ENCODE peak calls at places on chromosome 17, in four cellular contexts. O is GM12865, Z is RWPE1, W is pancreas. B is an unnamed sample.

GRCh38 chr17:21199856-21200255 is 14.1 kb downstream of the TMEM11 start:
- DNase-seq in O (peak), Z (no peak), W (no peak), B (no peak)

GRCh38 chr17:64120159-64120558 is 9.8 kb downstream of the ERN1 start:
- DNase-seq in O (peak), Z (no peak), W (no peak), B (no peak)

GRCh38 chr17:48241131-48241591 is 133.6 kb downstream of the SNX11 start:
- DNase-seq in O (peak), Z (peak), W (no peak), B (peak)

GRCh38 chr17:48954300-48954755 is 9.7 kb upstream of the SNF8 start:
- DNase-seq in O (peak), Z (no peak), W (no peak), B (no peak)

GRCh38 chr17:57994436-57994835 is 6.4 kb upstream of the VEZF1 start:
- DNase-seq in O (no peak), Z (no peak), W (no peak), B (no peak)

GRCh38 chr17:44959821-44960523 is 8.1 kb downstream of the C1QL1 start:
- DNase-seq in O (no peak), Z (no peak), W (no peak), B (no peak)

GRCh38 chr17:49522329-49522890 is 27.3 kb downstream of the NGFR start:
- DNase-seq in O (no peak), Z (no peak), W (no peak), B (no peak)

GRCh38 chr17:28841901-28842281 is 699 bp downstream of the FAM222B start:
- DNase-seq in O (peak), Z (peak), W (no peak), B (no peak)

GRCh38 chr17:61970030-61970429 is 42.2 kb upstream of the INTS2 start:
- DNase-seq in O (no peak), Z (no peak), W (no peak), B (no peak)

GRCh38 chr17:42809250-42809649 is 10.6 kb downstream of the CNTD1 start:
- DNase-seq in O (no peak), Z (peak), W (peak), B (no peak)

GRCh38 chr17:66737524-66737923 is 97.4 kb upstream of the CACNG5 start:
- DNase-seq in O (no peak), Z (no peak), W (no peak), B (no peak)

GRCh38 chr17:80270104-80270503 is 9.5 kb downstream of the RNF213 start:
- DNase-seq in O (no peak), Z (no peak), W (no peak), B (no peak)

GRCh38 chr17:80269405-80269807 is 8.8 kb downstream of the RNF213 start:
- DNase-seq in O (no peak), Z (no peak), W (no peak), B (no peak)

GRCh38 chr17:80268427-80268826 is 7.8 kb downstream of the RNF213 start:
- DNase-seq in O (no peak), Z (no peak), W (no peak), B (no peak)

GRCh38 chr17:80272366-80272765 is 11.7 kb downstream of the RNF213 start:
- DNase-seq in O (no peak), Z (no peak), W (no peak), B (no peak)

DNA sequence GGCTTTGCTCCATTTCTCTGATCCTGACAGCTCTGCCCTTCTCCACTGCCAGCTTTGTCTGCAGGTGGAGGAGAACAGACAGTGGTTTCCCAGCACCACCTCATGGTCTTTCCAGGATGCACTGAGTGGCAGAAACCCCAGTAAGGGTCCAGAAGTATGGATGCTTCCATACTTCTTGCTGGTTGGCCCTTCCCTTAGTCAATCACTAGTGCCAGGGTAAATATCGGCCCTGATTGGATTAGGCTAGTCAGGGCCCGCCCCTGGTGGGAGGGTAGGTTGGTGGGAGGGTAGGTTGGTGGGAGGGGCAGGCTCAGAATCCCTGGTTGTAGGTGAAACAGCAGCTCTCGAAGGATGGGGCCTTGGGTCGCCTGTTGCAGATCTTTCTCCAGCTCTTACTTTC is 10.2 kb downstream of the RNF213 start:
- DNase-seq in O (peak), Z (peak), W (no peak), B (no peak)
- TF ChIP-seq CTCF in O (no peak), Z (no peak), W (no peak), B (no peak)

DNA sequence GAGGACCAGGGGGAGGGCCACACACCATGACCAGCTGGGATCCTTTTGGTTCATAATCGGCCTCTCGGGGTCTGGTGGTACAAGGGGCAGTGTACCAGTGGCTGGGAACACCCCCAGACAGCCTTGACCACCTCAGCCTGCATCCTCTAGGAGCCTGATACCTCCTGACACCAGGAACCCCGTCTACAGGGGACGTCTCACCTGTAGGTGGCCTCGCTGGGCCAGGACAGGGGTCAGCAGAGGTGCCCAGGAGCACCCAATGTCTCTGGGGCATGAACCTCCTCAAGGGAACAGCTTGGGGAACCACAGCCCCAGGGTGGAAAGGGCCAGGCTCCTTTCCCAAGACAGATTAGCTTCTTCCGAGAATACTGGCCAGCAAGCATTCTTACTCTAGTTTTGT is 2.5 kb upstream of the METRNL start:
- DNase-seq in O (no peak), Z (no peak), W (peak), B (peak)
- TF ChIP-seq CTCF in O (no peak), Z (peak), W (no peak), B (peak)

GRCh38 chr17:75854881-75855309 is 240 bp downstream of the WBP2 start:
- DNase-seq in O (no peak), Z (peak), W (peak), B (no peak)
- TF ChIP-seq CTCF in O (no peak), Z (no peak), W (no peak), B (no peak)

GRCh38 chr17:81952792-81953228 is 5.8 kb upstream of the MYADML2 start:
- DNase-seq in O (no peak), Z (no peak), W (no peak), B (no peak)
- TF ChIP-seq CTCF in O (no peak), Z (no peak), W (no peak), B (no peak)

DNA sequence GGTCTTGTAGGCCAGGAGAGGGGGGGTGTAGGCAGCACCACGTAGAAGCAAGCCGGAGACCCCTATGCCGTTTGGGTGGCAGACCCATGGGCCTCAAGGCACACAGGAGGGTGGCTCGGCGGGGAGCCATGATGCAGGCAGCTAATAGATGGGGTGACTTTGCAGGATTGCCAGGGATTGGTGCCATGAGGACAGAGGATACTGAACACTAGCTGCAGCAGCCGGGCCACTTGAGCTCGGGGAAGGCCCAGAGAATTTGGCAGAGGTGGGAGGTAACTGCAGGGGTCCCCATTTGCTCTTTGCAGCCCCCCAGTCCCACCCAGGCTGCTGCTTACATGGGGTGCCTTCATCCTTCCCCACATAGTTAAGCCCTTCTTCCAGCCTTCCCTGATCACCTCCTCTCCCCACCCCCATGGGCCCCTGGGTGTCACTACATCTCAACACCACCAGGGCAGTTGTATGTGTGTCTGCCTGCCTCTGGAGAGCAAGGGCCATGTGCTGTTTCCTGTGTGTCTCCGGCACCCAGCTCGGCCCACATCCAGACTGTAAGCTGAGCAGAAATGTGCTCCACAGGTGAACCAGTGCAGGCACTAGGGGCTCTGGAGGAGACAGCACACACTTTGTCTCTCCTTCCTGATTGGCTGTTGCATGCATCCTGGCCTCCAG is 52.1 kb downstream of the SREBF1 start:
- DNase-seq in O (peak), Z (no peak), W (peak), B (no peak)
- TF ChIP-seq CTCF in O (no peak), Z (no peak), W (no peak), B (no peak)

GRCh38 chr17:56809106-56809819 is 24.5 kb downstream of the C17orf67 start:
- DNase-seq in O (no peak), Z (no peak), W (no peak), B (no peak)

GRCh38 chr17:56807723-56808122 is 26.0 kb downstream of the C17orf67 start:
- DNase-seq in O (no peak), Z (no peak), W (no peak), B (no peak)

GRCh38 chr17:56804454-56804853 is 29.3 kb downstream of the C17orf67 start:
- DNase-seq in O (no peak), Z (no peak), W (no peak), B (no peak)

GRCh38 chr17:56808503-56808902 is 25.2 kb downstream of the C17orf67 start:
- DNase-seq in O (no peak), Z (peak), W (no peak), B (no peak)

GRCh38 chr17:56806949-56807348 is 26.8 kb downstream of the C17orf67 start:
- DNase-seq in O (no peak), Z (no peak), W (no peak), B (no peak)
- TF ChIP-seq CTCF in O (no peak), Z (no peak), W (no peak), B (no peak)

B was measured in GM10248.